ENCODE peak calls at places on chromosome 18, in eight cellular contexts. One of them, this sample, is unnamed.

GRCh38 chr18:48319796-48320638 is 89.2 kb downstream of the ZBTB7C start:
- DNase-seq in H9: no peak
- DNase-seq in tibial artery: no peak
- DNase-seq in breast epithelium: no peak
- DNase-seq in esophagus squamous epithelium: no peak
- DNase-seq in cardiac muscle cell: peak; percentile 56
- DNase-seq in stomach: no peak
- DNase-seq in pancreas: no peak
- DNase-seq in this sample: no peak

GRCh38 chr18:32437080-32437834 is 33.4 kb downstream of the GAREM1 start:
- DNase-seq in tibial artery: no peak
- DNase-seq in pancreas: no peak
- DNase-seq in breast epithelium: no peak
- DNase-seq in stomach: no peak
- DNase-seq in esophagus squamous epithelium: no peak
- DNase-seq in H9: no peak
- DNase-seq in cardiac muscle cell: peak; percentile 38
- DNase-seq in this sample: no peak

GRCh38 chr18:50527636-50528307 is 32.1 kb upstream of the MAPK4 start:
- DNase-seq in stomach: peak; percentile 61
- DNase-seq in cardiac muscle cell: no peak
- DNase-seq in tibial artery: no peak
- DNase-seq in pancreas: no peak
- DNase-seq in H9: no peak
- DNase-seq in breast epithelium: no peak
- DNase-seq in esophagus squamous epithelium: no peak
- DNase-seq in this sample: no peak

GRCh38 chr18:79413426-79413825 is 17.7 kb downstream of the NFATC1 start:
- DNase-seq in stomach: no peak
- DNase-seq in esophagus squamous epithelium: no peak
- DNase-seq in tibial artery: peak; percentile 33
- DNase-seq in H9: no peak
- DNase-seq in pancreas: peak; percentile 39
- DNase-seq in cardiac muscle cell: no peak
- DNase-seq in breast epithelium: no peak
- DNase-seq in this sample: no peak

GRCh38 chr18:78228974-78229373 is 750.6 kb upstream of the SALL3 start:
- DNase-seq in pancreas: no peak
- DNase-seq in cardiac muscle cell: no peak
- DNase-seq in breast epithelium: no peak
- DNase-seq in esophagus squamous epithelium: no peak
- DNase-seq in H9: peak; percentile 82
- DNase-seq in tibial artery: no peak
- DNase-seq in stomach: no peak
- DNase-seq in this sample: no peak

GRCh38 chr18:45608400-45608799 is 6.9 kb upstream of the SLC14A2 start:
- DNase-seq in breast epithelium: no peak
- DNase-seq in H9: no peak
- DNase-seq in cardiac muscle cell: peak; percentile 3
- DNase-seq in stomach: no peak
- DNase-seq in esophagus squamous epithelium: no peak
- DNase-seq in pancreas: no peak
- DNase-seq in tibial artery: no peak
- DNase-seq in this sample: no peak

GRCh38 chr18:801137-801536 is 10.9 kb downstream of the YES1 start:
- DNase-seq in pancreas: no peak
- DNase-seq in cardiac muscle cell: no peak
- DNase-seq in breast epithelium: no peak
- DNase-seq in esophagus squamous epithelium: no peak
- DNase-seq in stomach: no peak
- DNase-seq in H9: no peak
- DNase-seq in tibial artery: no peak
- DNase-seq in this sample: no peak

GRCh38 chr18:70293166-70293565 is 4.3 kb downstream of the SOCS6 start:
- DNase-seq in breast epithelium: no peak
- DNase-seq in esophagus squamous epithelium: no peak
- DNase-seq in H9: no peak
- DNase-seq in stomach: no peak
- DNase-seq in tibial artery: no peak
- DNase-seq in pancreas: no peak
- DNase-seq in cardiac muscle cell: no peak
- DNase-seq in this sample: no peak

GRCh38 chr18:67600181-67600631 is 83.7 kb upstream of the DSEL start:
- DNase-seq in stomach: no peak
- DNase-seq in tibial artery: no peak
- DNase-seq in H9: no peak
- DNase-seq in esophagus squamous epithelium: no peak
- DNase-seq in cardiac muscle cell: peak; percentile 56
- DNase-seq in breast epithelium: no peak
- DNase-seq in pancreas: no peak
- DNase-seq in this sample: peak; percentile 18

GRCh38 chr18:4734021-4734420 is 278.9 kb upstream of the DLGAP1 start:
- DNase-seq in H9: no peak
- DNase-seq in esophagus squamous epithelium: no peak
- DNase-seq in pancreas: no peak
- DNase-seq in tibial artery: no peak
- DNase-seq in stomach: no peak
- DNase-seq in breast epithelium: no peak
- DNase-seq in cardiac muscle cell: no peak
- DNase-seq in this sample: no peak

DNA sequence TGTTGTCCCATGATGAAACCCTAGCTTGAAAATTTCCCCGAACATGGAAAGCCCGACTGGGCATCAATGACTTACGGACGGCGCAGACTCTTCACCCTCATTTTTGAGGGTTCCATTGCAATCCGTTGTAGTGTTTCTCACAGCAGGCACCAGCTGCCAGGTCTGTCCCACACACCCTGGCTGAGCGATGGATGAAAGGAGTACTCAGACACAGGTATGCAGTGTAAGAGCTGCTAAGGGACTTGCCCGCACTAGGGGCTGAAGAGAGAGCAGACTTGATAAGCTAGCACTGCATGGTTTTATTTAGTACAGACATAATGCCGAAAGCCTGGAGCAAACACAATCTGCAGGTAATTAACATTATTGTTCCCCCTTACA is 15.8 kb downstream of the DYNAP start:
- DNase-seq in cardiac muscle cell: no peak
- DNase-seq in H9: peak; percentile 49
- DNase-seq in tibial artery: no peak
- DNase-seq in esophagus squamous epithelium: no peak
- DNase-seq in pancreas: peak; percentile 48
- DNase-seq in breast epithelium: no peak
- DNase-seq in stomach: no peak
- DNase-seq in this sample: no peak
- H3K27ac ChIP-seq in cardiac muscle cell: peak overlapping the region; percentile 47
- H3K27ac ChIP-seq in H9: peak overlapping the region; percentile 84
- H3K27ac ChIP-seq in tibial artery: no peak overlapping the region
- H3K27ac ChIP-seq in esophagus squamous epithelium: peak overlapping the region; percentile 78
- H3K27ac ChIP-seq in pancreas: peak overlapping the region; percentile 76
- H3K27ac ChIP-seq in breast epithelium: peak overlapping the region; percentile 90
- H3K27ac ChIP-seq in stomach: peak overlapping the region; percentile 85
- H3K27ac ChIP-seq in this sample: peak overlapping the region; percentile 93

GRCh38 chr18:27483266-27483665 is 298.2 kb upstream of the CHST9 start:
- DNase-seq in H9: no peak
- DNase-seq in tibial artery: no peak
- DNase-seq in stomach: no peak
- DNase-seq in pancreas: no peak
- DNase-seq in cardiac muscle cell: no peak
- DNase-seq in esophagus squamous epithelium: no peak
- DNase-seq in breast epithelium: no peak
- DNase-seq in this sample: no peak
- H3K27ac ChIP-seq in H9: no peak overlapping the region
- H3K27ac ChIP-seq in tibial artery: no peak overlapping the region
- H3K27ac ChIP-seq in stomach: no peak overlapping the region
- H3K27ac ChIP-seq in pancreas: no peak overlapping the region
- H3K27ac ChIP-seq in cardiac muscle cell: no peak overlapping the region
- H3K27ac ChIP-seq in esophagus squamous epithelium: no peak overlapping the region
- H3K27ac ChIP-seq in breast epithelium: no peak overlapping the region
- H3K27ac ChIP-seq in this sample: no peak overlapping the region

DNA sequence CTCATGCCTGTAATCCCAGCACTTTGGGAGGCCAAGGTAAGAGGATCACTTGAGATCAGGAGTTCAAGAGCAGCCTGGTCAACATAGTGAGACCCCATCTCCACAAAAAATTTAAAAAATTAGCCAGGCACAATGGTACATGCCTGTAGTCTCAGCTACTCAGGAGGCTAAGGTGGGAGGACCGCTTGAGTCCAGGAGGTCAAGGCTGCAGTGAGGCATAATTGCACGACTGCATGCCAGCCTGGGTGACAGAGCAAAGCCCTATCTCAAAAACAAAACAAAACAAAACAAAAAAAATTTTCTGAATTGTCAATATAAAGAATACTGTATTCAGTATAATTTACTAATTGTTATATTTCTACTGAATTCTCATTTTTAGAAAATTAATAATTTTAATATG is 20.9 kb upstream of the NEDD4L start:
- DNase-seq in H9: no peak
- DNase-seq in esophagus squamous epithelium: no peak
- DNase-seq in breast epithelium: no peak
- DNase-seq in cardiac muscle cell: no peak
- DNase-seq in stomach: no peak
- DNase-seq in tibial artery: no peak
- DNase-seq in pancreas: no peak
- DNase-seq in this sample: no peak
- H3K27ac ChIP-seq in H9: no peak overlapping the region
- H3K27ac ChIP-seq in esophagus squamous epithelium: no peak overlapping the region
- H3K27ac ChIP-seq in breast epithelium: no peak overlapping the region
- H3K27ac ChIP-seq in cardiac muscle cell: no peak overlapping the region
- H3K27ac ChIP-seq in stomach: no peak overlapping the region
- H3K27ac ChIP-seq in tibial artery: no peak overlapping the region
- H3K27ac ChIP-seq in pancreas: no peak overlapping the region
- H3K27ac ChIP-seq in this sample: no peak overlapping the region

GRCh38 chr18:35045808-35046207 is 4.6 kb downstream of the MAPRE2 start:
- DNase-seq in pancreas: no peak
- DNase-seq in cardiac muscle cell: peak; percentile 24
- DNase-seq in breast epithelium: no peak
- DNase-seq in esophagus squamous epithelium: no peak
- DNase-seq in tibial artery: no peak
- DNase-seq in H9: no peak
- DNase-seq in stomach: no peak
- DNase-seq in this sample: no peak
- H3K27ac ChIP-seq in pancreas: no peak overlapping the region
- H3K27ac ChIP-seq in cardiac muscle cell: no peak overlapping the region
- H3K27ac ChIP-seq in breast epithelium: no peak overlapping the region
- H3K27ac ChIP-seq in esophagus squamous epithelium: no peak overlapping the region
- H3K27ac ChIP-seq in tibial artery: no peak overlapping the region
- H3K27ac ChIP-seq in H9: no peak overlapping the region
- H3K27ac ChIP-seq in stomach: no peak overlapping the region
- H3K27ac ChIP-seq in this sample: no peak overlapping the region

GRCh38 chr18:26548144-26549102 is at the start of gene KCTD1:
- DNase-seq in tibial artery: peak; percentile 83
- DNase-seq in esophagus squamous epithelium: peak; percentile 38
- DNase-seq in pancreas: peak; percentile 86
- DNase-seq in stomach: peak; percentile 83
- DNase-seq in breast epithelium: peak; percentile 65
- DNase-seq in H9: peak; percentile 90
- DNase-seq in cardiac muscle cell: peak; percentile 93
- DNase-seq in this sample: no peak

GRCh38 chr18:26549103-26549485 is 741 bp upstream of the KCTD1 start:
- DNase-seq in H9: no peak
- DNase-seq in cardiac muscle cell: peak; percentile 58
- DNase-seq in stomach: peak; percentile 30
- DNase-seq in pancreas: peak; percentile 71
- DNase-seq in tibial artery: no peak
- DNase-seq in esophagus squamous epithelium: no peak
- DNase-seq in breast epithelium: peak; percentile 33
- DNase-seq in this sample: no peak

GRCh38 chr18:26547302-26548143 is 830 bp downstream of the KCTD1 start:
- DNase-seq in breast epithelium: peak; percentile 73
- DNase-seq in cardiac muscle cell: peak; percentile 90
- DNase-seq in esophagus squamous epithelium: peak; percentile 3
- DNase-seq in tibial artery: peak; percentile 76
- DNase-seq in stomach: peak; percentile 54
- DNase-seq in H9: peak; percentile 86
- DNase-seq in pancreas: peak; percentile 77
- DNase-seq in this sample: peak; percentile 73

GRCh38 chr18:26551217-26551708 is 2.9 kb upstream of the KCTD1 start:
- DNase-seq in tibial artery: no peak
- DNase-seq in pancreas: no peak
- DNase-seq in cardiac muscle cell: no peak
- DNase-seq in breast epithelium: no peak
- DNase-seq in H9: no peak
- DNase-seq in stomach: no peak
- DNase-seq in esophagus squamous epithelium: no peak
- DNase-seq in this sample: no peak

GRCh38 chr18:26549486-26550435 is 1.4 kb upstream of the KCTD1 start:
- DNase-seq in tibial artery: peak; percentile 89
- DNase-seq in stomach: peak; percentile 66
- DNase-seq in pancreas: peak; percentile 83
- DNase-seq in cardiac muscle cell: peak; percentile 77
- DNase-seq in breast epithelium: peak; percentile 36
- DNase-seq in H9: peak; percentile 60
- DNase-seq in esophagus squamous epithelium: no peak
- DNase-seq in this sample: no peak
- H3K27ac ChIP-seq in tibial artery: peak overlapping the region; percentile 93
- H3K27ac ChIP-seq in stomach: peak overlapping the region; percentile 82
- H3K27ac ChIP-seq in pancreas: peak overlapping the region; percentile 53
- H3K27ac ChIP-seq in cardiac muscle cell: no peak overlapping the region
- H3K27ac ChIP-seq in breast epithelium: peak overlapping the region; percentile 91
- H3K27ac ChIP-seq in H9: no peak overlapping the region
- H3K27ac ChIP-seq in esophagus squamous epithelium: peak overlapping the region; percentile 96
- H3K27ac ChIP-seq in this sample: peak overlapping the region; percentile 94

DNA sequence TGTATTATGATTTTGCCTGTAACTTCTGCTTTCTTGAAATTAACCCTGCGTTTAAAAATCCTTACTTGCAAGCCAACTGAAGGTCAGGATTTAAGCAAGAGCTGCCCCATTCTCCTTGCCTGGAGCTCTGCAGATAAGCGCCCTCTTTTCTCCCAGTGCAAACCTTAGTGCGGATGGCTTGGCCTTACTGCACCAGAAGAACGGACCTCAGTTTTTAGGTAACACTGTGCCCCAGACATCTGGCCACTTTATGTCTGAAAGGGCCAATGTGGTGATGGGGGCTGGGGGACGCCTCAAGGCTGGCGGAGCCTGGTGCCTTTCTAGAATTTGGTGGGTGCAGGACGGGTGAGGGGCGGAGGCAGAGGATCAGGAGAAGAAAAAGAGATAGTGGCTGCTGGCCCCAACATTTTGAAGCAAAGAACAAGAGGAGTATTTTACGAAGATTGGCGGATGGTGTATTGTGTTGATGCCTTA is 718 bp upstream of the TNFRSF11A start:
- DNase-seq in pancreas: no peak
- DNase-seq in cardiac muscle cell: no peak
- DNase-seq in H9: no peak
- DNase-seq in esophagus squamous epithelium: no peak
- DNase-seq in stomach: no peak
- DNase-seq in tibial artery: no peak
- DNase-seq in breast epithelium: no peak
- DNase-seq in this sample: no peak
- H3K27ac ChIP-seq in pancreas: no peak overlapping the region
- H3K27ac ChIP-seq in cardiac muscle cell: no peak overlapping the region
- H3K27ac ChIP-seq in H9: no peak overlapping the region
- H3K27ac ChIP-seq in esophagus squamous epithelium: no peak overlapping the region
- H3K27ac ChIP-seq in stomach: no peak overlapping the region
- H3K27ac ChIP-seq in tibial artery: no peak overlapping the region
- H3K27ac ChIP-seq in breast epithelium: no peak overlapping the region
- H3K27ac ChIP-seq in this sample: no peak overlapping the region

GRCh38 chr18:21682276-21683051 is 22.1 kb downstream of the ABHD3 start:
- DNase-seq in pancreas: no peak
- DNase-seq in breast epithelium: no peak
- DNase-seq in esophagus squamous epithelium: no peak
- DNase-seq in H9: no peak
- DNase-seq in cardiac muscle cell: peak; percentile 83
- DNase-seq in stomach: no peak
- DNase-seq in tibial artery: no peak
- DNase-seq in this sample: no peak
- H3K27ac ChIP-seq in pancreas: no peak overlapping the region
- H3K27ac ChIP-seq in breast epithelium: peak overlapping the region; percentile 50
- H3K27ac ChIP-seq in esophagus squamous epithelium: no peak overlapping the region
- H3K27ac ChIP-seq in H9: no peak overlapping the region
- H3K27ac ChIP-seq in cardiac muscle cell: peak overlapping the region; percentile 55
- H3K27ac ChIP-seq in stomach: peak overlapping the region; percentile 17
- H3K27ac ChIP-seq in tibial artery: peak overlapping the region; percentile 47
- H3K27ac ChIP-seq in this sample: peak overlapping the region; percentile 59

GRCh38 chr18:2994603-2995432 is 18.1 kb downstream of the LPIN2 start:
- DNase-seq in stomach: no peak
- DNase-seq in breast epithelium: no peak
- DNase-seq in esophagus squamous epithelium: peak; percentile 4
- DNase-seq in tibial artery: peak; percentile 76
- DNase-seq in pancreas: no peak
- DNase-seq in H9: no peak
- DNase-seq in cardiac muscle cell: no peak
- DNase-seq in this sample: no peak
- H3K27ac ChIP-seq in stomach: peak overlapping the region; percentile 4
- H3K27ac ChIP-seq in breast epithelium: no peak overlapping the region
- H3K27ac ChIP-seq in esophagus squamous epithelium: no peak overlapping the region
- H3K27ac ChIP-seq in tibial artery: peak overlapping the region; percentile 87
- H3K27ac ChIP-seq in pancreas: no peak overlapping the region
- H3K27ac ChIP-seq in H9: no peak overlapping the region
- H3K27ac ChIP-seq in cardiac muscle cell: peak overlapping the region; percentile 28
- H3K27ac ChIP-seq in this sample: no peak overlapping the region